ENCODE peak calls at places on chromosomes 11 and 22, in four cellular contexts. F is PC-3, S is H1, I is trophoblast cell. T is an unnamed sample.

GRCh38 chr22:43007519-43008102 is 7.3 kb downstream of the PACSIN2 start:
- DNase-seq in F (no peak), S (no peak), I (peak; percentile 43), T (no peak)

GRCh38 chr11:34276465-34276864 is 81.3 kb downstream of the ABTB2 start:
- DNase-seq in F (no peak), S (no peak), I (peak; percentile 69), T (no peak)

GRCh38 chr11:6241316-6241715 is 2.4 kb downstream of the CNGA4 start:
- DNase-seq in F (no peak), S (no peak), I (peak; percentile 73), T (no peak)

GRCh38 chr11:45795379-45795778 is 9.6 kb upstream of the SLC35C1 start:
- DNase-seq in F (no peak), S (peak; percentile 43), I (peak; percentile 5), T (no peak)

GRCh38 chr11:21037836-21038235 is 368.4 kb downstream of the NELL1 start:
- DNase-seq in F (no peak), S (no peak), I (no peak), T (no peak)

GRCh38 chr11:109019342-109019936 is 354.6 kb downstream of the DDX10 start:
- DNase-seq in F (no peak), S (no peak), I (no peak), T (no peak)

GRCh38 chr11:64900263-64900678 is 16.7 kb downstream of the ATG2A start:
- DNase-seq in F (peak; percentile 59), S (no peak), I (no peak), T (no peak)

GRCh38 chr22:27459955-27460354 is 341.6 kb downstream of the MN1 start:
- DNase-seq in F (no peak), S (no peak), I (no peak), T (no peak)

GRCh38 chr22:19195796-19196731 is 17.5 kb upstream of the SLC25A1 start:
- DNase-seq in F (no peak), S (no peak), I (peak; percentile 91), T (no peak)

GRCh38 chr22:42431401-42432019 is 693 bp downstream of the NFAM1 start:
- DNase-seq in F (no peak), S (no peak), I (no peak), T (no peak)

GRCh38 chr11:112761911-112762685 is 199.1 kb upstream of the NCAM1 start:
- DNase-seq in F (no peak), S (no peak), I (no peak), T (no peak)

GRCh38 chr11:119194811-119195210 is 9.5 kb downstream of the NHERF4 start:
- DNase-seq in F (no peak), S (no peak), I (peak; percentile 22), T (no peak)

GRCh38 chr22:24160546-24160945 is 20.7 kb upstream of the SUSD2 start:
- DNase-seq in F (no peak), S (no peak), I (no peak), T (no peak)

GRCh38 chr11:1152316-1153104 is 5.2 kb upstream of the MUC5AC start:
- DNase-seq in F (peak; percentile 78), S (no peak), I (peak; percentile 35), T (no peak)

GRCh38 chr22:49564054-49564453 is 263.6 kb downstream of the BRD1 start:
- DNase-seq in F (no peak), S (no peak), I (no peak), T (no peak)

GRCh38 chr22:49564666-49565515 is 262.8 kb downstream of the BRD1 start:
- DNase-seq in F (no peak), S (peak; percentile 35), I (no peak), T (no peak)

GRCh38 chr22:49561338-49561737 is 266.3 kb downstream of the BRD1 start:
- DNase-seq in F (no peak), S (no peak), I (no peak), T (no peak)

GRCh38 chr22:49562685-49563249 is 264.9 kb downstream of the BRD1 start:
- DNase-seq in F (no peak), S (no peak), I (no peak), T (no peak)

DNA sequence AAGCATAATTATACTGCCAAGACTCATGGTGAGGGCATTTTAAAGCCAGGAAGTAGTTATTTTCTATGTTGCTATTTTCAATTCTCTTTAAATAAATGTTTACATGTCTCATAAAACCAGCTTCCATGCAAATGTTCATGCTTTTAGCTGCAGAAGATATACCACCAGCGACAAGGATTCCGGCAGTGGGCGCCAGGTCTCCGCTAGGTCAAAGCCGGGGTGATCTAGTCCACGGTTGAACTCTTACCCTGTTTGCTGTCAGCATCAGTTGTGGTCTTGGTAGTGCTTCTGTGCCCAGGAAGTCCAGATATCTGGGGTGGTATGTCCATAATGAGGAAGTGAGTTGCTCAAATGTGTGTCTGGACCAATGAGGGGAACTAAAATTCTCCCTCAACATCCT is 265.7 kb downstream of the BRD1 start:
- DNase-seq in F (no peak), S (no peak), I (no peak), T (no peak)
- H3K79me2 ChIP-seq in F (no peaks in the 10 kb centered on the region), S (no peaks in the 10 kb centered on the region), I (no peaks in the 10 kb centered on the region), T (no peaks in the 10 kb centered on the region)

DNA sequence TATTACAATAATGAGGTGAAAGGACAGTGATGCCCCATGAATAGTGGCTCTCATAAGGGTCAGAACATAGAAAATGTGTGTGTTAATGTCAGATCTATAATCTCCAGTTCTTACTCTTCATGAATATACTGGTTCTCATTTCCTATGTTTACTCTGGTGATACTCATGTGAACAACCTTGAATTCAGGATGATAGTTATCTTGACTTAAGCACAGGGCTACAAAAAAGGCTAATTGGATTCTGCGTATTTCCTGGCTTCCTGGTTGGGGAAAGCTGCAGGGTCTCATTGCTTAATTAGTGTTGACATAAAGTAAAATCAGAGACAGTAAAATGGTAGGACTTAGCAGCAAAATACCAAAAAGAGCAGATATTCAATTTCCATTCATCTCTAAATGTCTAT is 1316.8 kb upstream of the RAG2 start:
- DNase-seq in F (no peak), S (no peak), I (no peak), T (no peak)
- H3K36me3 ChIP-seq in F (no peaks in the 10 kb centered on the region), S (no peaks in the 10 kb centered on the region), I (no peaks in the 10 kb centered on the region), T (no peaks in the 10 kb centered on the region)

GRCh38 chr11:114170226-114170625 is 110.7 kb downstream of the ZBTB16 start:
- DNase-seq in F (no peak), S (no peak), I (no peak), T (peak; percentile 74)

GRCh38 chr11:114169321-114169749 is 109.8 kb downstream of the ZBTB16 start:
- DNase-seq in F (no peak), S (no peak), I (no peak), T (no peak)

GRCh38 chr11:114167355-114168085 is 108.0 kb downstream of the ZBTB16 start:
- DNase-seq in F (no peak), S (no peak), I (no peak), T (no peak)

GRCh38 chr11:114168086-114168448 is 108.6 kb downstream of the ZBTB16 start:
- DNase-seq in F (no peak), S (no peak), I (no peak), T (no peak)

DNA sequence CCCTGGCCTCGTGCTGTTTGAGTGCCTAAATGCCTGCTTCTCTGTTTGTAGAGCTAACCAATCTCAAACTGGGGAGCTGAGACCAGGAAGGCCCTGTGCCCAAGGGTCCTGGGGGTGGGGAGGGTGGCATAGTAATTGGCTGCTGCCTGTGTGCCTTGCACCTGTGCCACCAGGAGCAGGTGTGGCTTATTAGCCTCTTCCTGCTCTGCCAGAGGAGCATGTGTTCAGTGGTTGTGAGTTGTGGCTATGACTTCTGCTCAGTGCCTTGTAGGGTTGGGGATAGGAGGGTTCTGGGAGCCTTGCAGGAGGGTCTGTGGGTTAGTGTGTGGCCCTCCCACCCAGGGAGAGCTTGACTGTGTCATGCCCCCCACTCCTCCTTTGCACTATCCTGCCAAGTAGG is 109.2 kb downstream of the ZBTB16 start:
- DNase-seq in F (no peak), S (no peak), I (no peak), T (no peak)
- H3K79me2 ChIP-seq in F (no peaks in the 10 kb centered on the region), S (no peaks in the 10 kb centered on the region), I (no peaks in the 10 kb centered on the region), T (no peaks in the 10 kb centered on the region)

GRCh38 chr22:38737302-38738060 is 18.3 kb downstream of the SUN2 start:
- DNase-seq in F (peak; percentile 47), S (no peak), I (no peak), T (no peak)
- H3K36me3 ChIP-seq in F (peaks cover 14% of the 10 kb centered on the region), S (peaks cover 9% of the 10 kb centered on the region), I (peaks cover 95% of the 10 kb centered on the region), T (no peaks in the 10 kb centered on the region)

DNA sequence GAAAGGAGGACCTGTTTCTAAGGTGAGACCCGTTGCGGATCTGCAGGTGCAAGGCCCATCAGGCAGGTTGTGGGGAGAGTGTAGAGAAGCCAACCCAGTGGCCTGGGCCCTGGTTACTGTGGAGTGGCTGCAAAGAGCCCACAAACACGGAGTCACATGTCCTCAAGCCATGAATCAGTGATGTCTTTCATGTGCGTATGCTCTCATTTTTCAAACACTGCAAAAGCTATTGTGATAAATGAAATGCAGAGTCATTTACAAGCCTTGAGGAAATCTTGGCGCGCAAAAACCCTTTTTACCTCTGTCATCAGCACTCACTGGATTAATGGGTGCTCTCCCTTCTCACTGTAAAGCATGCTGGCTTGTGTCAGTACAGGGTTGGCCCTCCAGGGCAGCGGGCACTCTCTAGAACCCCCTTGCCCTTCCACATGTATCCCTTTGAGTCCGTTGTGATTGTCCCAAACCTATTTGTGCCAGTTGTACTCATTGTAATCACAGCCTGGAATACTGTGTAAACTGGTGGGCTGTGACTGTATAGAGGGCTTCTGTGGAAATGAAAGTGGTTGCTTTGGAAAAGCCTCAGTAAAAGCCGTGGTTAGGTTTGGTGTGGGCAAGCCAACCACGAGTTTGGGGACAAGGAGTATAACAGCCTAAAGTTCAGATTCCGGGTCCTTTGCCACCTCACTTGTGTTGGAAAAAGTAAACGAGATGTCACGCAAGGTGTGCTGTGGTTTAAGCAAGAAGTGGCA is 10.4 kb downstream of the GNAZ start:
- DNase-seq in F (no peak), S (no peak), I (no peak), T (no peak)
- H3K79me2 ChIP-seq in F (no peaks in the 10 kb centered on the region), S (no peaks in the 10 kb centered on the region), I (no peaks in the 10 kb centered on the region), T (no peaks in the 10 kb centered on the region)

GRCh38 chr11:134202661-134203060 is 21.1 kb downstream of the NCAPD3 start:
- DNase-seq in F (no peak), S (no peak), I (peak; percentile 95), T (no peak)

GRCh38 chr11:134206185-134206584 is 17.6 kb downstream of the NCAPD3 start:
- DNase-seq in F (no peak), S (no peak), I (no peak), T (no peak)

GRCh38 chr11:134205729-134206128 is 18.0 kb downstream of the NCAPD3 start:
- DNase-seq in F (no peak), S (no peak), I (peak; percentile 26), T (no peak)

GRCh38 chr11:134207538-134208239 is 16.1 kb downstream of the NCAPD3 start:
- DNase-seq in F (peak; percentile 46), S (peak; percentile 82), I (peak; percentile 64), T (peak; percentile 43)
- H3K36me3 ChIP-seq in F (peaks cover 74% of the 10 kb centered on the region), S (peaks cover 47% of the 10 kb centered on the region), I (peaks cover 27% of the 10 kb centered on the region), T (peaks cover 32% of the 10 kb centered on the region)